ENCODE peak calls at places on chromosomes 6 and 20, in four cellular contexts. One of them, this sample, is unnamed.

GRCh38 chr6:144103026-144103563 is 7.7 kb upstream of the SF3B5 start:
- DNase-seq in choroid plexus epithelial cell: no peak
- DNase-seq in progenitor cell of endocrine pancreas: no peak
- DNase-seq in endothelial cell: no peak
- DNase-seq in this sample: no peak

GRCh38 chr6:3190779-3191178 is 33.4 kb upstream of the TUBB2A start:
- DNase-seq in choroid plexus epithelial cell: no peak
- DNase-seq in progenitor cell of endocrine pancreas: no peak
- DNase-seq in endothelial cell: no peak
- DNase-seq in this sample: no peak

GRCh38 chr20:61297981-61298380 is 45.9 kb downstream of the CDH4 start:
- DNase-seq in choroid plexus epithelial cell: peak; percentile 65
- DNase-seq in progenitor cell of endocrine pancreas: no peak
- DNase-seq in endothelial cell: no peak
- DNase-seq in this sample: peak; percentile 8

GRCh38 chr6:31908791-31909190 is 6.9 kb upstream of the ZBTB12 start:
- DNase-seq in choroid plexus epithelial cell: peak; percentile 79
- DNase-seq in progenitor cell of endocrine pancreas: no peak
- DNase-seq in endothelial cell: no peak
- DNase-seq in this sample: peak; percentile 52

GRCh38 chr6:21064716-21065340 is 528.7 kb upstream of the SOX4 start:
- DNase-seq in choroid plexus epithelial cell: peak; percentile 39
- DNase-seq in progenitor cell of endocrine pancreas: no peak
- DNase-seq in endothelial cell: no peak
- DNase-seq in this sample: no peak

GRCh38 chr6:41524634-41525011 is 21.6 kb upstream of the FOXP4 start:
- DNase-seq in choroid plexus epithelial cell: no peak
- DNase-seq in progenitor cell of endocrine pancreas: no peak
- DNase-seq in endothelial cell: no peak
- DNase-seq in this sample: no peak

GRCh38 chr6:149545258-149545753 is 537 bp downstream of the PPIL4 start:
- DNase-seq in choroid plexus epithelial cell: peak; percentile 86
- DNase-seq in progenitor cell of endocrine pancreas: no peak
- DNase-seq in endothelial cell: peak; percentile 44
- DNase-seq in this sample: peak; percentile 38

GRCh38 chr6:21998539-21998938 is 298.3 kb downstream of the PRL start:
- DNase-seq in choroid plexus epithelial cell: no peak
- DNase-seq in progenitor cell of endocrine pancreas: no peak
- DNase-seq in endothelial cell: no peak
- DNase-seq in this sample: no peak

GRCh38 chr6:52994789-52995078 is 350 bp downstream of the GSTA4 start:
- DNase-seq in choroid plexus epithelial cell: no peak
- DNase-seq in progenitor cell of endocrine pancreas: no peak
- DNase-seq in endothelial cell: peak; percentile 53
- DNase-seq in this sample: no peak

GRCh38 chr6:83199865-83200230 is 6.7 kb downstream of the RWDD2A start:
- DNase-seq in choroid plexus epithelial cell: peak; percentile 84
- DNase-seq in progenitor cell of endocrine pancreas: no peak
- DNase-seq in endothelial cell: no peak
- DNase-seq in this sample: peak; percentile 95

GRCh38 chr6:7050911-7051779 is 56.6 kb upstream of the RREB1 start:
- DNase-seq in choroid plexus epithelial cell: peak; percentile 73
- DNase-seq in progenitor cell of endocrine pancreas: peak; percentile 26
- DNase-seq in endothelial cell: peak; percentile 53
- DNase-seq in this sample: peak; percentile 98

GRCh38 chr6:7334685-7335084 is 21.7 kb upstream of the SSR1 start:
- DNase-seq in choroid plexus epithelial cell: no peak
- DNase-seq in progenitor cell of endocrine pancreas: no peak
- DNase-seq in endothelial cell: no peak
- DNase-seq in this sample: no peak

GRCh38 chr20:208937-209566 is 18.0 kb upstream of the DEFB129 start:
- DNase-seq in choroid plexus epithelial cell: peak; percentile 88
- DNase-seq in progenitor cell of endocrine pancreas: no peak
- DNase-seq in endothelial cell: peak; percentile 6
- DNase-seq in this sample: peak; percentile 76

GRCh38 chr6:22036699-22037098 is 260.1 kb downstream of the PRL start:
- DNase-seq in choroid plexus epithelial cell: no peak
- DNase-seq in progenitor cell of endocrine pancreas: no peak
- DNase-seq in endothelial cell: no peak
- DNase-seq in this sample: no peak

GRCh38 chr6:168131464-168132415 is 52.7 kb upstream of the FRMD1 start:
- DNase-seq in choroid plexus epithelial cell: no peak
- DNase-seq in progenitor cell of endocrine pancreas: peak; percentile 7
- DNase-seq in endothelial cell: peak; percentile 38
- DNase-seq in this sample: no peak

GRCh38 chr20:33947709-33948295 is 45.9 kb upstream of the RALY start:
- DNase-seq in choroid plexus epithelial cell: peak; percentile 42
- DNase-seq in progenitor cell of endocrine pancreas: no peak
- DNase-seq in endothelial cell: peak; percentile 58
- DNase-seq in this sample: peak; percentile 51

GRCh38 chr20:2729791-2730190 is 37.2 kb downstream of the EBF4 start:
- DNase-seq in choroid plexus epithelial cell: no peak
- DNase-seq in progenitor cell of endocrine pancreas: no peak
- DNase-seq in endothelial cell: no peak
- DNase-seq in this sample: no peak

GRCh38 chr6:145648149-145648548 is 87.2 kb downstream of the EPM2A start:
- DNase-seq in choroid plexus epithelial cell: no peak
- DNase-seq in progenitor cell of endocrine pancreas: no peak
- DNase-seq in endothelial cell: no peak
- DNase-seq in this sample: no peak

GRCh38 chr6:137286926-137287325 is 67.7 kb upstream of the IFNGR1 start:
- DNase-seq in choroid plexus epithelial cell: peak; percentile 67
- DNase-seq in progenitor cell of endocrine pancreas: no peak
- DNase-seq in endothelial cell: no peak
- DNase-seq in this sample: peak; percentile 44

GRCh38 chr6:44620922-44621321 is 233.4 kb downstream of the CDC5L start:
- DNase-seq in choroid plexus epithelial cell: no peak
- DNase-seq in progenitor cell of endocrine pancreas: no peak
- DNase-seq in endothelial cell: no peak
- DNase-seq in this sample: no peak

GRCh38 chr20:58623579-58624473 is 27.3 kb upstream of the STX16 start:
- DNase-seq in choroid plexus epithelial cell: peak; percentile 97
- DNase-seq in progenitor cell of endocrine pancreas: no peak
- DNase-seq in endothelial cell: no peak
- DNase-seq in this sample: peak; percentile 93

GRCh38 chr6:85537055-85537494 is 56.6 kb downstream of the SNX14 start:
- DNase-seq in choroid plexus epithelial cell: peak; percentile 33
- DNase-seq in progenitor cell of endocrine pancreas: no peak
- DNase-seq in endothelial cell: no peak
- DNase-seq in this sample: peak; percentile 27

GRCh38 chr20:34473262-34473883 is 42.8 kb upstream of the DYNLRB1 start:
- DNase-seq in choroid plexus epithelial cell: peak; percentile 70
- DNase-seq in progenitor cell of endocrine pancreas: peak; percentile 34
- DNase-seq in endothelial cell: peak; percentile 55
- DNase-seq in this sample: peak; percentile 34

GRCh38 chr6:11711644-11711993 is 67.0 kb downstream of the ADTRP start:
- DNase-seq in choroid plexus epithelial cell: no peak
- DNase-seq in progenitor cell of endocrine pancreas: no peak
- DNase-seq in endothelial cell: no peak
- DNase-seq in this sample: peak; percentile 45

GRCh38 chr6:29720863-29721262 is 2.4 kb upstream of the HLA-F start:
- DNase-seq in choroid plexus epithelial cell: no peak
- DNase-seq in progenitor cell of endocrine pancreas: no peak
- DNase-seq in endothelial cell: no peak
- DNase-seq in this sample: peak; percentile 28

GRCh38 chr20:9160341-9160740 is 91.5 kb downstream of the PLCB4 start:
- DNase-seq in choroid plexus epithelial cell: no peak
- DNase-seq in progenitor cell of endocrine pancreas: no peak
- DNase-seq in endothelial cell: no peak
- DNase-seq in this sample: no peak

GRCh38 chr6:9766240-9766915 is 648.5 kb downstream of the TFAP2A start:
- DNase-seq in choroid plexus epithelial cell: peak; percentile 40
- DNase-seq in progenitor cell of endocrine pancreas: no peak
- DNase-seq in endothelial cell: no peak
- DNase-seq in this sample: peak; percentile 62

GRCh38 chr20:63223121-63223825 is 7.3 kb upstream of the YTHDF1 start:
- DNase-seq in choroid plexus epithelial cell: peak; percentile 50
- DNase-seq in progenitor cell of endocrine pancreas: no peak
- DNase-seq in endothelial cell: peak; percentile 57
- DNase-seq in this sample: peak; percentile 36

GRCh38 chr6:150770631-150771030 is 94.9 kb upstream of the MTHFD1L start:
- DNase-seq in choroid plexus epithelial cell: no peak
- DNase-seq in progenitor cell of endocrine pancreas: no peak
- DNase-seq in endothelial cell: no peak
- DNase-seq in this sample: no peak

GRCh38 chr6:159788757-159789376 is 535 bp downstream of the TCP1 start:
- DNase-seq in choroid plexus epithelial cell: peak; percentile 57
- DNase-seq in progenitor cell of endocrine pancreas: no peak
- DNase-seq in endothelial cell: peak; percentile 64
- DNase-seq in this sample: peak; percentile 22

GRCh38 chr6:57172136-57173055 is at the start of gene BAG2:
- DNase-seq in choroid plexus epithelial cell: peak; percentile 93
- DNase-seq in progenitor cell of endocrine pancreas: peak; percentile 77
- DNase-seq in endothelial cell: peak; percentile 77
- DNase-seq in this sample: peak; percentile 47
- TF ChIP-seq CTCF in choroid plexus epithelial cell: peak; percentile 36
- TF ChIP-seq CTCF in progenitor cell of endocrine pancreas: peak; percentile 27
- TF ChIP-seq CTCF in endothelial cell: peak; percentile 10
- TF ChIP-seq CTCF in this sample: peak; percentile 48

GRCh38 chr6:161748535-161749386 is 474.9 kb upstream of the AGPAT4 start:
- DNase-seq in choroid plexus epithelial cell: peak; percentile 54
- DNase-seq in progenitor cell of endocrine pancreas: peak; percentile 62
- DNase-seq in endothelial cell: peak; percentile 85
- DNase-seq in this sample: no peak
- TF ChIP-seq CTCF in choroid plexus epithelial cell: peak; percentile 75
- TF ChIP-seq CTCF in progenitor cell of endocrine pancreas: peak; percentile 78
- TF ChIP-seq CTCF in endothelial cell: peak; percentile 78
- TF ChIP-seq CTCF in this sample: no peak

GRCh38 chr20:18032977-18033892 is 24.5 kb downstream of the OVOL2 start:
- DNase-seq in choroid plexus epithelial cell: no peak
- DNase-seq in progenitor cell of endocrine pancreas: no peak
- DNase-seq in endothelial cell: no peak
- DNase-seq in this sample: no peak
- TF ChIP-seq CTCF in choroid plexus epithelial cell: peak; percentile 25
- TF ChIP-seq CTCF in progenitor cell of endocrine pancreas: peak; percentile 47
- TF ChIP-seq CTCF in endothelial cell: peak; percentile 35
- TF ChIP-seq CTCF in this sample: peak; percentile 4

DNA sequence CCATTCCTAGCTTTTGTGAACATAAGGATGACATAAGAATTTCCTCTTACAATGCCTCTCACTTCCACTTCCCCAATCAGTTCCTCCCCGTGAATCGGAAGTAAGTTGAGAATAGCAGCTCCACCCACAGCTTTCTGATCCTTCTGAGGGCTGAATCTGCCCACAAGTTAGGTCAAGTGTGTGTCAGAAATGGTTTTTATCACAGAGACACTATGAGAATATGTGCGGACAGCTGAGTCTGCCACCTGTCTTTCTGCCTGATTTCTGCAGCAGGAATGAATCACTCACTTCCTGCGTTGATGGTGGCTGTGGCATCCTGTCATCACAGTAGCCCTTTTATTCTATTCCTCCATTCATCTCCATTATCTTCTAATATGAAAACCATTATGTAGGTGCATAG is 70.2 kb downstream of the RIN2 start:
- DNase-seq in choroid plexus epithelial cell: peak; percentile 64
- DNase-seq in progenitor cell of endocrine pancreas: no peak
- DNase-seq in endothelial cell: no peak
- DNase-seq in this sample: peak; percentile 68
- TF ChIP-seq CTCF in choroid plexus epithelial cell: peak; percentile 73
- TF ChIP-seq CTCF in progenitor cell of endocrine pancreas: no peak
- TF ChIP-seq CTCF in endothelial cell: no peak
- TF ChIP-seq CTCF in this sample: peak; percentile 53

GRCh38 chr6:79762370-79762769 is 131.2 kb downstream of the SH3BGRL2 start:
- DNase-seq in choroid plexus epithelial cell: peak; percentile 48
- DNase-seq in progenitor cell of endocrine pancreas: no peak
- DNase-seq in endothelial cell: no peak
- DNase-seq in this sample: peak; percentile 16
- TF ChIP-seq CTCF in choroid plexus epithelial cell: peak; percentile 65
- TF ChIP-seq CTCF in progenitor cell of endocrine pancreas: peak; percentile 47
- TF ChIP-seq CTCF in endothelial cell: no peak
- TF ChIP-seq CTCF in this sample: peak; percentile 31

GRCh38 chr20:55057779-55058415 is 582.5 kb downstream of the DOK5 start:
- DNase-seq in choroid plexus epithelial cell: no peak
- DNase-seq in progenitor cell of endocrine pancreas: no peak
- DNase-seq in endothelial cell: no peak
- DNase-seq in this sample: peak; percentile 15
- TF ChIP-seq CTCF in choroid plexus epithelial cell: no peak
- TF ChIP-seq CTCF in progenitor cell of endocrine pancreas: peak; percentile 53
- TF ChIP-seq CTCF in endothelial cell: no peak
- TF ChIP-seq CTCF in this sample: peak; percentile 39

GRCh38 chr20:38731738-38732113 is 7.4 kb downstream of the SLC32A1 start:
- DNase-seq in choroid plexus epithelial cell: no peak
- DNase-seq in progenitor cell of endocrine pancreas: no peak
- DNase-seq in endothelial cell: no peak
- DNase-seq in this sample: no peak
- TF ChIP-seq CTCF in choroid plexus epithelial cell: no peak
- TF ChIP-seq CTCF in progenitor cell of endocrine pancreas: peak; percentile 29
- TF ChIP-seq CTCF in endothelial cell: peak; percentile 49
- TF ChIP-seq CTCF in this sample: no peak